ENCODE peak calls at places on chromosomes 3 and 15, in six cellular contexts. C, V, O, H, I and Z are unnamed samples.

GRCh38 chr3:124558898-124559649 is 171.2 kb upstream of the UMPS start:
- DNase-seq in I (peak; percentile 93), C (no peak), H (peak; percentile 88), O (peak; percentile 95), V (no peak), Z (peak; percentile 78)

GRCh38 chr3:13018039-13018431 is 55.2 kb downstream of the IQSEC1 start:
- DNase-seq in C (no peak), H (peak; percentile 87), O (no peak), I (no peak), V (no peak), Z (peak; percentile 59)

GRCh38 chr3:100536093-100536492 is 43.7 kb downstream of the TMEM45A start:
- DNase-seq in V (no peak), H (no peak), O (no peak), C (no peak), I (no peak), Z (no peak)

GRCh38 chr3:184354121-184354728 is 7.2 kb downstream of the CLCN2 start:
- DNase-seq in H (peak; percentile 95), O (no peak), I (no peak), V (peak; percentile 64), C (peak; percentile 42), Z (peak; percentile 69)

GRCh38 chr3:136050250-136050649 is 84.7 kb downstream of the PPP2R3A start:
- DNase-seq in C (no peak), V (no peak), H (no peak), I (no peak), O (no peak), Z (no peak)

GRCh38 chr3:73740041-73740440 is 115.3 kb upstream of the PDZRN3 start:
- DNase-seq in I (no peak), V (no peak), H (peak; percentile 10), C (no peak), O (no peak), Z (no peak)

GRCh38 chr3:185552358-185552877 is at the start of gene LIPH:
- DNase-seq in I (no peak), V (no peak), O (no peak), H (peak; percentile 39), C (no peak), Z (no peak)

GRCh38 chr3:186754006-186754405 is 29.4 kb upstream of the EIF4A2 start:
- DNase-seq in O (no peak), C (no peak), H (no peak), I (no peak), V (no peak), Z (no peak)

GRCh38 chr3:134373278-134373941 is 837 bp downstream of the AMOTL2 start:
- DNase-seq in O (peak; percentile 62), V (no peak), C (no peak), I (peak; percentile 79), H (peak; percentile 97), Z (peak; percentile 89)

GRCh38 chr3:28250999-28251398 is 9.6 kb downstream of the CMC1 start:
- DNase-seq in H (no peak), C (no peak), I (no peak), O (no peak), V (no peak), Z (no peak)

GRCh38 chr15:44034933-44035624 is 160.0 kb downstream of the FRMD5 start:
- DNase-seq in H (peak; percentile 85), V (no peak), O (peak; percentile 58), I (peak; percentile 30), C (no peak), Z (peak; percentile 25)